ENCODE peak calls at places on chromosomes 7 and 10, in five cellular contexts. B is Caco-2, W is transverse colon, N is pancreas, F is breast epithelium. J is an unnamed sample. For H3K36me3, the result is how much of the 10 kb centered on the place peaks cover.

GRCh38 chr7:139744768-139745250 is 33.0 kb downstream of the HIPK2 start:
- DNase-seq in B (no peak), W (no peak), N (no peak), F (no peak), J (no peak)

GRCh38 chr7:78232806-78233205 is 434.2 kb downstream of the PHTF2 start:
- DNase-seq in B (no peak), W (no peak), N (no peak), F (no peak), J (no peak)

GRCh38 chr7:148987751-148988512 is 40.4 kb downstream of the PDIA4 start:
- DNase-seq in B (no peak), W (no peak), N (no peak), F (no peak), J (no peak)

GRCh38 chr10:97463363-97464132 is 17.6 kb downstream of the ZDHHC16 start:
- DNase-seq in B (peak), W (peak), N (no peak), F (no peak), J (no peak)

GRCh38 chr10:97200616-97201015 is 14.9 kb upstream of the SLIT1 start:
- DNase-seq in B (no peak), W (no peak), N (no peak), F (no peak), J (no peak)

GRCh38 chr7:50229964-50230363 is 74.6 kb upstream of the IKZF1 start:
- DNase-seq in B (no peak), W (no peak), N (no peak), F (no peak), J (no peak)

GRCh38 chr10:49744924-49745605 is 17.1 kb downstream of the OGDHL start:
- DNase-seq in B (no peak), W (no peak), N (no peak), F (peak), J (no peak)

GRCh38 chr10:66834802-66835201 is 91.0 kb upstream of the LRRTM3 start:
- DNase-seq in B (no peak), W (no peak), N (no peak), F (no peak), J (no peak)

GRCh38 chr10:627032-627992 is 62.2 kb downstream of the DIP2C start:
- DNase-seq in B (no peak), W (no peak), N (no peak), F (no peak), J (no peak)

GRCh38 chr7:142153400-142153799 is 41.9 kb downstream of the MGAM2 start:
- DNase-seq in B (peak), W (peak), N (no peak), F (no peak), J (no peak)

GRCh38 chr7:134421998-134422397 is 36.9 kb downstream of the AKR1B1 start:
- DNase-seq in B (no peak), W (no peak), N (no peak), F (no peak), J (no peak)

GRCh38 chr7:39153647-39154046 is 175.9 kb downstream of the POU6F2 start:
- DNase-seq in B (no peak), W (no peak), N (no peak), F (no peak), J (no peak)

GRCh38 chr7:128783143-128783799 is 7.7 kb upstream of the OPN1SW start:
- DNase-seq in B (no peak), W (peak), N (no peak), F (no peak), J (peak)

GRCh38 chr7:81470084-81470723 is 299.6 kb downstream of the HGF start:
- DNase-seq in B (peak), W (peak), N (no peak), F (peak), J (no peak)

GRCh38 chr7:65225422-65226006 is 148.1 kb upstream of the ZNF92 start:
- DNase-seq in B (no peak), W (no peak), N (no peak), F (no peak), J (no peak)

GRCh38 chr7:51326646-51327286 is 10.2 kb upstream of the COBL start:
- DNase-seq in B (no peak), W (no peak), N (peak), F (no peak), J (no peak)

GRCh38 chr7:45211958-45212357 is 54.4 kb downstream of the RAMP3 start:
- DNase-seq in B (no peak), W (no peak), N (no peak), F (no peak), J (no peak)

GRCh38 chr10:86681047-86681446 is 12.7 kb downstream of the LDB3 start:
- DNase-seq in B (no peak), W (no peak), N (no peak), F (no peak), J (no peak)

GRCh38 chr10:33571616-33572015 is 237.1 kb upstream of the NRP1 start:
- DNase-seq in B (peak), W (no peak), N (no peak), F (no peak), J (no peak)

GRCh38 chr10:68633281-68633680 is 73.1 kb downstream of the TET1 start:
- DNase-seq in B (no peak), W (no peak), N (no peak), F (no peak), J (no peak)

GRCh38 chr7:5867060-5867459 is 13.5 kb upstream of the OCM start:
- DNase-seq in B (no peak), W (no peak), N (no peak), F (no peak), J (no peak)

GRCh38 chr10:33139191-33139646 is 181.2 kb upstream of the ITGB1 start:
- DNase-seq in B (no peak), W (no peak), N (no peak), F (no peak), J (no peak)

GRCh38 chr7:86978804-86979506 is 80.5 kb downstream of the ELAPOR2 start:
- DNase-seq in B (no peak), W (no peak), N (no peak), F (no peak), J (no peak)

GRCh38 chr10:73814896-73815718 is 3.7 kb upstream of the NDST2 start:
- DNase-seq in B (no peak), W (no peak), N (no peak), F (no peak), J (no peak)

DNA sequence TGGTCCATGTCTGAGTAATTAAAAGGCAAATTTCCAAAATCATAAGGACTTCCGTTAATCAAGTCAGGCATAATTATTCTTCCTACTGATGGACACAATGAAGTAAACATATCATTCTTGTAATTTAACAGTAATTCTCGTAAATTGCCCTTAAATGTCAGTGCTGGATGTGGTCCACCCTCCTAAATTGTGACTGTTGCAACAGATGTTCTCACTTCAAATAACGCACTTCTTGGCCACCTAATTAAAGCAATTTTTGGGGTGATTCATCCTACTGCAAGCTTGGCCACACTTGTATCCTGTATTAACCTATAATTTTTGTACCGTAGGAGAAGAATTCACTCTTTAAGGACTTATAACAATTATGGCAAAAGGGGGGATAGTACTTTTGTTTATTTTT is 1.9 kb downstream of the COL1A2 start:
- DNase-seq in B (no peak), W (no peak), N (no peak), F (no peak), J (no peak)
- H3K4me3 ChIP-seq in B (no peak), W (peak), N (no peak), F (peak), J (peak)

GRCh38 chr7:73705551-73705920 is 13.9 kb downstream of the STX1A start:
- DNase-seq in B (no peak), W (no peak), N (no peak), F (no peak), J (no peak)

GRCh38 chr7:73703225-73703624 is 16.2 kb downstream of the STX1A start:
- DNase-seq in B (no peak), W (no peak), N (no peak), F (no peak), J (no peak)

GRCh38 chr7:73703649-73703984 is 15.9 kb downstream of the STX1A start:
- DNase-seq in B (no peak), W (no peak), N (no peak), F (no peak), J (no peak)

GRCh38 chr7:73704640-73705550 is 14.6 kb downstream of the STX1A start:
- DNase-seq in B (no peak), W (no peak), N (no peak), F (peak), J (no peak)

DNA sequence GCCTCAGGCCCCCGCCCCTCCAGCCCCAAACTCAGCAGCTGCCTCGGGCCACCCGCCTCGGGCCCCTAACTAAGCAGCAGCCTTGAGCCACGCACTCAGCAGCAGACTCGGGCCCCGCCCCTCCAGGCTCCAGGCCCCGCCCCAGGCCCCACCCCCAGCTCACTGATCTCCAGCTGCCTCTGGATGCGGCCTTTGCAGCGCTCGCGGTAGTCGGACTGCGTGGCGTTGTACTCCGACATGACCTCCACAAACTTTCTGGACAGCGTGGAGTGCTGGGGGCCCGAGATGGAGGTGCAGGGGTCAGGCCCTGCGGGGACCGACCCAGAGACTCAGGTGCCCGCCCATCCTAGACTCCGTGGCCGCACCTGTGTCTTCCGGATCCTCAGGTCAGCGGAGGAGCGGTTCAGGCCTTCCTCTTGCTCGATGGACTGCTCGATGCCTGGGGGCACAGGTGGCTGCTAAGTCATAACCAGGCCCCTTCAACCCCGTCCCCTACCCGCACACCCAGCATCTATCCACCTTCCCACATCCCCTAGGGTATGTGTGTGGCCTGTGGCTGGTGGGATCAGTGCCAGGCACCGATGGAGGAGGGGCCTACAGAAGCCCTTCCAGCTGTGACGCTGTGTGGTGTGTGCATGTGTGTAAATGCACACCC is 15.4 kb downstream of the STX1A start:
- DNase-seq in B (no peak), W (peak), N (peak), F (no peak), J (no peak)
- H3K36me3 ChIP-seq in B (under half), W (under half), N (under half), F (under half), J (under half)

GRCh38 chr10:36023939-36024338 is 381.8 kb upstream of the FZD8 start:
- DNase-seq in B (no peak), W (no peak), N (no peak), F (no peak), J (peak)
- H3K4me3 ChIP-seq in B (no peak), W (no peak), N (no peak), F (no peak), J (no peak)

GRCh38 chr7:100358857-100359212 is 918 bp downstream of the PILRB start:
- DNase-seq in B (no peak), W (no peak), N (no peak), F (no peak), J (no peak)
- H3K36me3 ChIP-seq in B (under half), W (under half), N (half or more), F (under half), J (half or more)

GRCh38 chr7:36287371-36288241 is 102.1 kb upstream of the ANLN start:
- DNase-seq in B (no peak), W (no peak), N (no peak), F (no peak), J (no peak)
- H3K4me3 ChIP-seq in B (no peak), W (no peak), N (no peak), F (no peak), J (no peak)